ENCODE peak calls at places on chromosomes 11 and 22, in ten cellular contexts. P is brain microvascular endothelial cell, Q is astrocyte of the cerebellum, L is fibroblast of lung, R is upper lobe of right lung, C is mesendoderm, Z is astrocyte of the spinal cord, M is AG09309, A is lower lobe of right lung, N is sigmoid colon. K is an unnamed sample.

GRCh38 chr11:80980221-80980620 is 1539.4 kb upstream of the TENM4 start:
- DNase-seq in L (peak), M (no peak), N (no peak), C (no peak), A (no peak), R (no peak), Z (peak), Q (peak), P (peak), K (peak)

GRCh38 chr22:22408731-22409696 is 99.5 kb downstream of the ZNF280B start:
- DNase-seq in R (no peak), N (no peak), Z (no peak), P (peak), M (no peak), C (peak), L (peak), A (no peak), Q (no peak), K (no peak)

GRCh38 chr11:75554258-75555022 is 7.6 kb upstream of the SERPINH1 start:
- DNase-seq in Q (peak), P (peak), A (peak), Z (peak), L (peak), R (peak), M (peak), C (peak), N (peak), K (peak)

GRCh38 chr11:8369592-8370205 is 106.0 kb upstream of the LMO1 start:
- DNase-seq in L (no peak), Z (no peak), P (no peak), Q (no peak), C (no peak), A (no peak), M (no peak), R (no peak), N (peak), K (no peak)

GRCh38 chr11:23973244-23973643 is 523.6 kb upstream of the LUZP2 start:
- DNase-seq in M (no peak), R (no peak), C (peak), A (no peak), P (no peak), N (no peak), Z (no peak), Q (no peak), L (no peak), K (no peak)

GRCh38 chr11:61754534-61755482 is 2.4 kb downstream of the MYRF start:
- DNase-seq in Q (no peak), M (no peak), P (peak), C (peak), N (no peak), Z (peak), L (peak), A (peak), R (peak), K (no peak)

GRCh38 chr11:132062031-132062430 is 691.6 kb downstream of the NTM start:
- DNase-seq in L (no peak), Z (peak), R (no peak), N (no peak), P (no peak), A (no peak), M (no peak), C (no peak), Q (peak), K (no peak)

GRCh38 chr11:68008381-68009337 is 1.5 kb upstream of the ALDH3B1 start:
- DNase-seq in A (peak), C (no peak), Z (no peak), N (peak), M (no peak), Q (no peak), R (peak), L (no peak), P (no peak), K (no peak)

GRCh38 chr11:124415356-124415923 is 9.2 kb downstream of the OR8B4 start:
- DNase-seq in R (no peak), L (peak), Z (peak), N (no peak), P (peak), C (peak), M (peak), Q (peak), A (no peak), K (peak)

GRCh38 chr11:11843233-11843632 is 1.5 kb downstream of the USP47 start:
- DNase-seq in L (peak), Q (no peak), N (no peak), A (no peak), Z (peak), P (peak), C (no peak), R (no peak), M (peak), K (peak)

GRCh38 chr11:117884994-117885393 is 8.5 kb upstream of the FXYD6 start:
- DNase-seq in L (peak), M (no peak), A (no peak), C (no peak), P (peak), Z (peak), R (no peak), Q (no peak), N (peak), K (peak)

GRCh38 chr11:33667819-33668467 is 32.7 kb downstream of the C11orf91 start:
- DNase-seq in R (no peak), N (no peak), L (no peak), A (no peak), Z (no peak), Q (no peak), P (no peak), M (no peak), C (no peak), K (no peak)

DNA sequence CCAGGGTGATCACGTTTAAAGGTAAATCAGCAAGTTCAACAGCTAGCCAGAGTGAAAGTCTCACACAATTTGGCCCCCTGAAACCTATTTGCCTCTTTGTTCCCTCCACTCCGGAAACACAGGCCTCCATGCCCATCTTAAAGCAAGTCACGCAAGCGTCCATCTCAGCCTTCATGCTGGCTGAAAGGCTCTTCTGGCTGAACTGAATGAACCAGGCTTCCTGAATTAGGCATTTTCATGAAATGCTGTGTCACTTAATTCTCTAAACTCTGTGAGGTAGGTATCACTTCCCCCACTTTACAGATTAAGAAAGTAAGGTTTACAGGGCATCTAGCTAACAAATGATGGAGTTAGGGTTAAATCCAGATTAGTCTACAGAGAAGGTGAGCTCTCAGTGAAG is 1.4 kb downstream of the SLC25A17 start:
- DNase-seq in Z (no peak), A (no peak), P (no peak), N (no peak), L (no peak), M (no peak), Q (no peak), R (no peak), C (no peak), K (no peak)
- H3K4me3 ChIP-seq in Z (no peak), A (peak), P (no peak), N (no peak), L (no peak), M (no peak), Q (no peak), R (peak), C (no peak), K (no peak)

GRCh38 chr11:65885231-65885630 is 3.0 kb downstream of the FIBP start:
- DNase-seq in N (no peak), R (peak), A (peak), L (no peak), C (no peak), M (no peak), P (no peak), Q (no peak), Z (no peak), K (no peak)
- H3K4me3 ChIP-seq in N (no peak), R (no peak), A (no peak), L (no peak), C (no peak), M (no peak), P (no peak), Q (no peak), Z (no peak), K (no peak)

GRCh38 chr22:49911881-49912625 is 6.2 kb downstream of the ALG12 start:
- DNase-seq in R (no peak), Z (no peak), Q (no peak), L (no peak), P (no peak), A (no peak), C (no peak), M (no peak), N (no peak), K (no peak)

GRCh38 chr22:49907807-49908206 is 10.4 kb downstream of the ALG12 start:
- DNase-seq in L (no peak), P (no peak), Q (no peak), Z (no peak), A (no peak), R (peak), C (no peak), M (no peak), N (no peak), K (no peak)

GRCh38 chr22:49913026-49913425 is 5.2 kb downstream of the ALG12 start:
- DNase-seq in Q (no peak), R (no peak), C (no peak), M (no peak), A (no peak), L (no peak), N (no peak), Z (no peak), P (no peak), K (no peak)

GRCh38 chr22:49909476-49910205 is 8.6 kb downstream of the ALG12 start:
- DNase-seq in Z (no peak), C (no peak), A (peak), P (no peak), L (no peak), M (no peak), Q (no peak), N (peak), R (no peak), K (no peak)

GRCh38 chr22:49910229-49911155 is 7.7 kb downstream of the ALG12 start:
- DNase-seq in P (no peak), C (no peak), Z (no peak), N (peak), A (peak), R (no peak), Q (no peak), M (no peak), L (no peak), K (no peak)
- H3K4me3 ChIP-seq in P (no peak), C (no peak), Z (no peak), N (no peak), A (no peak), R (no peak), Q (no peak), M (no peak), L (no peak), K (no peak)

GRCh38 chr22:39933741-39934140 is 26.5 kb upstream of the TMA7B start:
- DNase-seq in L (no peak), A (no peak), P (no peak), Q (no peak), R (no peak), M (no peak), Z (no peak), N (no peak), C (no peak), K (no peak)
- H3K4me3 ChIP-seq in L (no peak), A (no peak), P (no peak), Q (no peak), R (no peak), M (no peak), Z (no peak), N (no peak), C (no peak), K (no peak)

GRCh38 chr22:37926358-37926757 is 20.3 kb downstream of the MICALL1 start:
- DNase-seq in P (no peak), Z (no peak), Q (no peak), A (no peak), R (no peak), C (no peak), M (no peak), N (no peak), L (no peak), K (no peak)

GRCh38 chr22:37925767-37926166 is 19.7 kb downstream of the MICALL1 start:
- DNase-seq in M (no peak), A (no peak), C (no peak), L (no peak), R (no peak), P (no peak), Z (no peak), N (no peak), Q (no peak), K (no peak)

GRCh38 chr22:37924386-37925065 is 18.4 kb downstream of the MICALL1 start:
- DNase-seq in R (no peak), A (no peak), C (no peak), L (no peak), M (no peak), N (no peak), P (no peak), Z (no peak), Q (no peak), K (no peak)

GRCh38 chr22:37923927-37924326 is 17.8 kb downstream of the MICALL1 start:
- DNase-seq in P (no peak), L (no peak), C (no peak), A (no peak), M (no peak), Q (no peak), N (no peak), R (no peak), Z (no peak), K (no peak)

GRCh38 chr22:37925311-37925710 is 19.2 kb downstream of the MICALL1 start:
- DNase-seq in R (no peak), C (no peak), M (no peak), N (no peak), L (no peak), Z (no peak), P (no peak), Q (no peak), A (no peak), K (no peak)
- H3K4me3 ChIP-seq in R (no peak), C (no peak), M (no peak), N (no peak), L (no peak), Z (no peak), P (no peak), Q (no peak), A (no peak), K (no peak)

GRCh38 chr11:368414-369335 is 624 bp upstream of the B4GALNT4 start:
- DNase-seq in Q (no peak), M (no peak), L (no peak), Z (no peak), A (peak), R (no peak), P (peak), N (no peak), C (peak), K (no peak)

GRCh38 chr11:371051-371450 is 1.8 kb downstream of the B4GALNT4 start:
- DNase-seq in P (no peak), L (no peak), C (no peak), Z (no peak), M (no peak), A (peak), Q (no peak), N (no peak), R (peak), K (no peak)

GRCh38 chr11:370087-370941 is 1.0 kb downstream of the B4GALNT4 start:
- DNase-seq in A (peak), Q (no peak), C (no peak), M (no peak), P (no peak), L (no peak), R (peak), N (no peak), Z (no peak), K (no peak)

GRCh38 chr11:367956-368413 is 1.3 kb upstream of the B4GALNT4 start:
- DNase-seq in M (no peak), A (no peak), R (no peak), C (peak), Z (no peak), P (no peak), N (no peak), Q (no peak), L (no peak), K (no peak)

DNA sequence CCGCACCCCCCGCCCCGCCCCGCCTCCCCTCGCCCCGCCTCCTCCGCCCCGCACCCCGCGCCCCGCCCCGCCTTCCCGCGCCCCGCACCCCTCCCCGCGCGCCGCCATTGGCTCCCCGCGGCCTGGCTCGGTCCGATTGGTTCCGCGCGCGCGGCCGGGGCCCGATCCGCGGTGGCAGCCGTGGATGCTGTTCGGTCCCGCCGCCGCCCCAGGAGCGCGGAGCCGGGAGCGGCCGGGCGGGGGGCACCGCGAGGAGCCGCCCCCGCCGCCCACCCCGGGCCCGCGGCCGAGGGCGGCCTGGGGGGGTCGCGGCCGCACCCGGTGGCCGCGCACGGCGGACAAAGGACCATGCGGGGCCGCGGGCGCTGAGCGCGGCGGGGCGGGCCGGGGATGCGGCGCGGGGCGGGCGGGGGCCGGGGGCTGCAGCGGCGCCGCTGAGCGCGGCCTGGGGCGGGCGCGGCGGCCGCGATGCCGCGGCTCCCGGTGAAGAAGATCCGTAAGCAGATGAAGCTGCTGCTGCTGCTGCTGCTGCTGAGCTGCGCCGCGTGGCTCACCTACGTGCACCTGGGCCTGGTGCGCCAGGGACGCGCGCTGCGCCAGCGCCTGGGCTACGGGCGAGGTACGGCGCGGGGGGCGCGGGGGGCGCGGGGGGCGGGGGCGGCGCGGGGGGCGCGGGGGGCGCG is at the start of gene B4GALNT4:
- DNase-seq in Z (no peak), C (no peak), Q (no peak), M (no peak), P (no peak), A (peak), R (no peak), L (no peak), N (no peak), K (no peak)
- H3K4me3 ChIP-seq in Z (peak), C (peak), Q (peak), M (peak), P (peak), A (no peak), R (no peak), L (no peak), N (peak), K (peak)

GRCh38 chr11:45886816-45887520 is 1.5 kb downstream of the MAPK8IP1 start:
- DNase-seq in A (no peak), Z (no peak), P (no peak), C (no peak), M (no peak), L (no peak), R (no peak), N (no peak), Q (no peak), K (no peak)
- H3K4me3 ChIP-seq in A (no peak), Z (no peak), P (no peak), C (no peak), M (no peak), L (no peak), R (no peak), N (no peak), Q (no peak), K (no peak)

K was measured in skeletal muscle cell.